ENCODE peak calls at places on chromosomes 1 and 21, in nine cellular contexts. A, N, U, O, B, I, P, S and R are unnamed samples.

GRCh38 chr1:173870252-173871075 is 2.3 kb downstream of the ZBTB37 start:
- DNase-seq in A (no peak), N (no peak), U (no peak), O (no peak), B (no peak), I (no peak), P (no peak), S (peak), R (peak)

GRCh38 chr1:234988536-234988935 is 140.1 kb downstream of the TOMM20 start:
- DNase-seq in A (no peak), N (no peak), U (no peak), O (no peak), B (no peak), I (no peak), P (no peak), S (no peak), R (no peak)

GRCh38 chr21:36861924-36862323 is 104.5 kb downstream of the HLCS start:
- DNase-seq in A (no peak), N (peak), U (no peak), O (no peak), B (no peak), I (no peak), P (no peak), S (no peak), R (no peak)

GRCh38 chr1:56374026-56374974 is 205.1 kb downstream of the PLPP3 start:
- DNase-seq in A (no peak), N (peak), U (no peak), O (peak), B (peak), I (no peak), P (peak), S (no peak), R (no peak)

GRCh38 chr1:164265232-164265631 is 293.8 kb upstream of the PBX1 start:
- DNase-seq in A (no peak), N (no peak), U (no peak), O (no peak), B (no peak), I (no peak), P (no peak), S (no peak), R (no peak)

GRCh38 chr1:90851711-90852050 is 134.6 kb upstream of the BARHL2 start:
- DNase-seq in A (peak), N (no peak), U (no peak), O (no peak), B (no peak), I (no peak), P (no peak), S (no peak), R (no peak)

GRCh38 chr1:25056536-25056935 is 126.5 kb upstream of the RUNX3 start:
- DNase-seq in A (no peak), N (no peak), U (no peak), O (no peak), B (no peak), I (no peak), P (no peak), S (no peak), R (no peak)

GRCh38 chr1:179142889-179143299 is 61.0 kb downstream of the TOR3A start:
- DNase-seq in A (peak), N (peak), U (peak), O (peak), B (no peak), I (no peak), P (peak), S (no peak), R (no peak)

GRCh38 chr1:209434631-209435217 is 148.8 kb upstream of the CAMK1G start:
- DNase-seq in A (no peak), N (no peak), U (no peak), O (no peak), B (no peak), I (no peak), P (no peak), S (no peak), R (no peak)

GRCh38 chr1:119549719-119550141 is 42.7 kb downstream of the HSD3B1 start:
- DNase-seq in A (peak), N (peak), U (peak), O (peak), B (no peak), I (no peak), P (peak), S (no peak), R (peak)

GRCh38 chr1:72586023-72586685 is 303.8 kb upstream of the NEGR1 start:
- DNase-seq in A (no peak), N (no peak), U (no peak), O (no peak), B (no peak), I (no peak), P (no peak), S (no peak), R (no peak)

GRCh38 chr1:33560680-33561079 is 88.2 kb downstream of the ZSCAN20 start:
- DNase-seq in A (no peak), N (peak), U (no peak), O (peak), B (no peak), I (no peak), P (no peak), S (no peak), R (no peak)

GRCh38 chr1:32321712-32322291 is 14.2 kb downstream of the MARCKSL1 start:
- DNase-seq in A (no peak), N (no peak), U (no peak), O (no peak), B (no peak), I (no peak), P (peak), S (peak), R (peak)
- H3K27ac ChIP-seq in A (no peak), N (peak), U (no peak), O (no peak), B (no peak), I (peak), P (peak), S (peak), R (peak)

DNA sequence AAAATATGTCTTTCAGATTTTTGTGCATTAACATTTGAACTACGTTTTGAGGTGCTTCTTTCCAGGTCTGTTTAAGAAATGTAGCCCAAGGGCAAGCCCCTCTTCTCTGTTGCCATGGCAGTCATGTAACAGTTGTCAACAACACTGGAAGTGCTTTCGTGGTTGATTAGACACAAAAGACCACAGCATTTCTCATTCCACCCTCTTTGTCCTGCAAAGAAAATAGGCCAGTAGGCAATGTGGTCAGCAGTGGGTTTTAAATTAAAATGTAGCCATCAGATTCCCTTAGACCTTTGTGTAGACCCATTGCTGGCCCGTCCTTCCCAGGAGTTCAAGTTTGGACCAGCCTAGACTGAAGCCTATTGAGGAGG is 35.4 kb downstream of the VANGL1 start:
- DNase-seq in A (no peak), N (no peak), U (no peak), O (no peak), B (no peak), I (no peak), P (no peak), S (no peak), R (no peak)
- H3K27ac ChIP-seq in A (no peak), N (no peak), U (no peak), O (no peak), B (no peak), I (no peak), P (no peak), S (no peak), R (no peak)

DNA sequence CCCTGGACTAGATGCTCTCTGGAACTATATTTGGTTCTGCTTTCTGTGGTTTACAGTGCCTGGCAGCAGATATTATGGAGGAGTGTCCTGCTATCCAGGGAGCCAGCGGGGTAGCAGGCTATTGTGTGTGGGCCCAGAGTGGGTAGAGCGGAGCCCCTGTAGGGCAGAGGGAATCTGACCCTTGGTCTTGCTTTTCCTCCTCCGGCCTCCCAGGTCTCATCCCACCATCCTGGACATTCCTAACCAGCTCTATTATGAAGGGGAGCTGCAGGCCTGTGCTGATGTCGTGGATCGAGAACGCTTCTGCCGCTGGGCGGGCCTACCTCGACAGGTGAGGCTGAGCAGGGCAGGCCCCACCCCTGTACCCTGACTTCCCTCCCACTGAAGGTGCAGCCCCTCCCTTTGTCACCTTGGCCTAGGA is 9.1 kb downstream of the RHOC start:
- DNase-seq in A (no peak), N (no peak), U (no peak), O (no peak), B (no peak), I (no peak), P (no peak), S (no peak), R (peak)
- H3K27ac ChIP-seq in A (no peak), N (no peak), U (peak), O (no peak), B (peak), I (no peak), P (no peak), S (no peak), R (peak)

DNA sequence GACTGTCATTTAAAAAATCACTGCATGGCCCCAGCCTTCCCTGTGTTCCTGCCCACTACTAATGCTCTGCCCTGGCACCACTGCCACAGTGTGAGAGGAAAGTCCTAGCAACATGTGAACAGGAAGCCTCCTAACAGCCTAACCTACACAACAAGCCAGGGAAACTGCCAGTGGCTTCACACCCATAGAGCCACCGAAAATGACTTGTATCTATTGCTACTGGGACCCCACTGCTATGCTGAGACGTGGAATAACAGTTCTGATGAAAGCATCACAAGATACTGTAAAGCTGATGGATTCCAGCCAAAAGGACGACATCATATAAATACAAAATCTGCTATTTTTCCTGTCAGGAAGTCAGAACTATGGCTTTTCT is 74.9 kb downstream of the JAK1 start:
- DNase-seq in A (no peak), N (peak), U (no peak), O (peak), B (no peak), I (peak), P (no peak), S (peak), R (no peak)
- H3K27ac ChIP-seq in A (no peak), N (no peak), U (no peak), O (no peak), B (peak), I (no peak), P (peak), S (no peak), R (no peak)

GRCh38 chr1:167554028-167554779 is 642 bp upstream of the CREG1 start:
- DNase-seq in A (no peak), N (no peak), U (no peak), O (no peak), B (no peak), I (no peak), P (no peak), S (no peak), R (no peak)
- H3K27ac ChIP-seq in A (no peak), N (no peak), U (no peak), O (no peak), B (no peak), I (peak), P (peak), S (peak), R (peak)

GRCh38 chr1:40796939-40797667 is 13.5 kb downstream of the KCNQ4 start:
- DNase-seq in A (no peak), N (no peak), U (no peak), O (peak), B (peak), I (no peak), P (no peak), S (no peak), R (no peak)

GRCh38 chr1:40795811-40796586 is 12.4 kb downstream of the KCNQ4 start:
- DNase-seq in A (no peak), N (no peak), U (no peak), O (no peak), B (no peak), I (no peak), P (no peak), S (no peak), R (no peak)

GRCh38 chr1:40794048-40794447 is 10.5 kb downstream of the KCNQ4 start:
- DNase-seq in A (no peak), N (no peak), U (no peak), O (no peak), B (no peak), I (no peak), P (no peak), S (no peak), R (no peak)

GRCh38 chr1:40793617-40794016 is 10.0 kb downstream of the KCNQ4 start:
- DNase-seq in A (no peak), N (no peak), U (no peak), O (no peak), B (no peak), I (no peak), P (no peak), S (no peak), R (no peak)

GRCh38 chr1:40794915-40795715 is 11.5 kb downstream of the KCNQ4 start:
- DNase-seq in A (no peak), N (no peak), U (no peak), O (no peak), B (no peak), I (no peak), P (no peak), S (no peak), R (no peak)
- H3K27ac ChIP-seq in A (no peak), N (no peak), U (no peak), O (no peak), B (no peak), I (peak), P (no peak), S (no peak), R (no peak)

GRCh38 chr1:30905403-30905802 is 3.2 kb downstream of the SDC3 start:
- DNase-seq in A (no peak), N (no peak), U (no peak), O (no peak), B (no peak), I (no peak), P (no peak), S (no peak), R (no peak)
- H3K27ac ChIP-seq in A (no peak), N (no peak), U (no peak), O (no peak), B (no peak), I (no peak), P (no peak), S (no peak), R (no peak)

GRCh38 chr21:32770514-32771133 is 931 bp downstream of the PAXBP1 start:
- DNase-seq in A (peak), N (peak), U (peak), O (peak), B (no peak), I (no peak), P (peak), S (no peak), R (peak)
- H3K27ac ChIP-seq in A (peak), N (peak), U (peak), O (peak), B (peak), I (peak), P (peak), S (peak), R (peak)